ENCODE peak calls at places on chromosomes 3 and 15, in four cellular contexts. F is stimulated activated CD4-positive, alpha-beta T cell treated with anti-CD3 and anti-CD28 coated beads, Interleukin-4, amount 100 ng/mL, for 24 hours; G is ureter; R is T-cell. W is an unnamed sample.

GRCh38 chr3:79199966-79200365 is 567.8 kb downstream of the ROBO1 start:
- DNase-seq in F (no peak), G (no peak), R (no peak), W (no peak)

GRCh38 chr3:146131616-146132410 is 29.2 kb downstream of the PLOD2 start:
- DNase-seq in F (no peak), G (no peak), R (no peak), W (no peak)

GRCh38 chr3:156434921-156435320 is 120.0 kb downstream of the SSR3 start:
- DNase-seq in F (no peak), G (no peak), R (no peak), W (no peak)

GRCh38 chr3:32222950-32223349 is 15.5 kb upstream of the CMTM8 start:
- DNase-seq in F (no peak), G (no peak), R (no peak), W (no peak)

GRCh38 chr3:139794469-139795265 is 116.9 kb upstream of the NMNAT3 start:
- DNase-seq in F (no peak), G (no peak), R (no peak), W (no peak)

GRCh38 chr3:184716652-184717607 is 5.1 kb upstream of the MAGEF1 start:
- DNase-seq in F (no peak), G (no peak), R (no peak), W (peak)

GRCh38 chr3:33032937-33033336 is 64.0 kb downstream of the GLB1 start:
- DNase-seq in F (no peak), G (no peak), R (no peak), W (no peak)

GRCh38 chr3:40885423-40885822 is 313.9 kb upstream of the CTNNB1 start:
- DNase-seq in F (no peak), G (no peak), R (no peak), W (no peak)

GRCh38 chr15:32784571-32784970 is 66.8 kb downstream of the GREM1 start:
- DNase-seq in F (no peak), G (no peak), R (no peak), W (no peak)

GRCh38 chr3:153614563-153614962 is 452.5 kb downstream of the RAP2B start:
- DNase-seq in F (no peak), G (no peak), R (no peak), W (no peak)

GRCh38 chr15:41950505-41950904 is 21.9 kb downstream of the EHD4 start:
- DNase-seq in F (no peak), G (no peak), R (no peak), W (no peak)

GRCh38 chr3:127375151-127375937 is 87.5 kb upstream of the PRR20G start:
- DNase-seq in F (no peak), G (no peak), R (no peak), W (no peak)